ENCODE peak calls at places on chromosomes 11 and 22, in four cellular contexts. One of them, this sample, is unnamed.

GRCh38 chr11:130650456-130651068 is 202.1 kb downstream of the ADAMTS15 start:
- DNase-seq in CMK: no peak
- DNase-seq in amniotic stem cell: no peak
- DNase-seq in AG10803: peak; percentile 43
- DNase-seq in this sample: peak; percentile 42

GRCh38 chr11:16223558-16223957 is 132.8 kb downstream of the SOX6 start:
- DNase-seq in CMK: no peak
- DNase-seq in amniotic stem cell: no peak
- DNase-seq in AG10803: no peak
- DNase-seq in this sample: no peak

GRCh38 chr11:104895619-104896018 is 2.6 kb downstream of the CASP12 start:
- DNase-seq in CMK: no peak
- DNase-seq in amniotic stem cell: no peak
- DNase-seq in AG10803: no peak
- DNase-seq in this sample: no peak

GRCh38 chr11:109521571-109522086 is 99.6 kb downstream of the C11orf87 start:
- DNase-seq in CMK: no peak
- DNase-seq in amniotic stem cell: no peak
- DNase-seq in AG10803: no peak
- DNase-seq in this sample: no peak

GRCh38 chr11:35930466-35930865 is 13.4 kb upstream of the LDLRAD3 start:
- DNase-seq in CMK: no peak
- DNase-seq in amniotic stem cell: no peak
- DNase-seq in AG10803: no peak
- DNase-seq in this sample: no peak

GRCh38 chr22:50102946-50103345 is 13.1 kb downstream of the MOV10L1 start:
- DNase-seq in CMK: no peak
- DNase-seq in amniotic stem cell: no peak
- DNase-seq in AG10803: no peak
- DNase-seq in this sample: no peak

GRCh38 chr11:106585061-106585460 is 433.2 kb downstream of the GUCY1A2 start:
- DNase-seq in CMK: no peak
- DNase-seq in amniotic stem cell: no peak
- DNase-seq in AG10803: peak; percentile 54
- DNase-seq in this sample: peak; percentile 49

GRCh38 chr11:31903225-31904074 is 92.3 kb upstream of the PAX6 start:
- DNase-seq in CMK: no peak
- DNase-seq in amniotic stem cell: no peak
- DNase-seq in AG10803: no peak
- DNase-seq in this sample: peak; percentile 26

GRCh38 chr11:113587318-113587739 is 112.1 kb upstream of the DRD2 start:
- DNase-seq in CMK: no peak
- DNase-seq in amniotic stem cell: no peak
- DNase-seq in AG10803: peak; percentile 16
- DNase-seq in this sample: peak; percentile 64

GRCh38 chr11:75142714-75143419 is 8.0 kb upstream of the SLCO2B1 start:
- DNase-seq in CMK: peak; percentile 88
- DNase-seq in amniotic stem cell: peak; percentile 75
- DNase-seq in AG10803: peak; percentile 93
- DNase-seq in this sample: peak; percentile 98

GRCh38 chr11:60528934-60529333 is 13.7 kb downstream of the MS4A13 start:
- DNase-seq in CMK: no peak
- DNase-seq in amniotic stem cell: no peak
- DNase-seq in AG10803: no peak
- DNase-seq in this sample: no peak

GRCh38 chr11:69242583-69242940 is 51.4 kb upstream of the MYEOV start:
- DNase-seq in CMK: no peak
- DNase-seq in amniotic stem cell: no peak
- DNase-seq in AG10803: no peak
- DNase-seq in this sample: no peak

GRCh38 chr11:123065634-123066033 is 3.7 kb upstream of the HSPA8 start:
- DNase-seq in CMK: no peak
- DNase-seq in amniotic stem cell: no peak
- DNase-seq in AG10803: peak; percentile 58
- DNase-seq in this sample: no peak

GRCh38 chr22:19002684-19003038 is 66.6 kb upstream of the PRODH start:
- DNase-seq in CMK: no peak
- DNase-seq in amniotic stem cell: no peak
- DNase-seq in AG10803: no peak
- DNase-seq in this sample: no peak

GRCh38 chr22:33024626-33025025 is 33.6 kb downstream of the SYN3 start:
- DNase-seq in CMK: no peak
- DNase-seq in amniotic stem cell: no peak
- DNase-seq in AG10803: no peak
- DNase-seq in this sample: no peak

GRCh38 chr22:19668748-19669147 is 45.6 kb upstream of the SEPTIN5 start:
- DNase-seq in CMK: no peak
- DNase-seq in amniotic stem cell: no peak
- DNase-seq in AG10803: no peak
- DNase-seq in this sample: no peak

GRCh38 chr11:46457659-46458058 is 66.1 kb upstream of the CHRM4 start:
- DNase-seq in CMK: no peak
- DNase-seq in amniotic stem cell: no peak
- DNase-seq in AG10803: no peak
- DNase-seq in this sample: no peak

GRCh38 chr11:117201906-117202305 is 2.7 kb downstream of the TAGLN start:
- DNase-seq in CMK: no peak
- DNase-seq in amniotic stem cell: no peak
- DNase-seq in AG10803: no peak
- DNase-seq in this sample: no peak

GRCh38 chr11:114026355-114026754 is 33.2 kb upstream of the ZBTB16 start:
- DNase-seq in CMK: peak; percentile 48
- DNase-seq in amniotic stem cell: no peak
- DNase-seq in AG10803: no peak
- DNase-seq in this sample: no peak

GRCh38 chr22:30668306-30668655 is 606 bp upstream of the DUSP18 start:
- DNase-seq in CMK: no peak
- DNase-seq in amniotic stem cell: no peak
- DNase-seq in AG10803: no peak
- DNase-seq in this sample: no peak

GRCh38 chr11:28835790-28836189 is 727.6 kb downstream of the METTL15 start:
- DNase-seq in CMK: no peak
- DNase-seq in amniotic stem cell: no peak
- DNase-seq in AG10803: peak; percentile 75
- DNase-seq in this sample: no peak

GRCh38 chr11:63917685-63918523 is 940 bp upstream of the RCOR2 start:
- DNase-seq in CMK: peak; percentile 64
- DNase-seq in amniotic stem cell: no peak
- DNase-seq in AG10803: peak; percentile 51
- DNase-seq in this sample: peak; percentile 60

GRCh38 chr11:15580056-15580774 is 465.5 kb downstream of the INSC start:
- DNase-seq in CMK: peak; percentile 8
- DNase-seq in amniotic stem cell: no peak
- DNase-seq in AG10803: no peak
- DNase-seq in this sample: no peak

GRCh38 chr11:20369816-20370215 is 6.3 kb downstream of the HTATIP2 start:
- DNase-seq in CMK: no peak
- DNase-seq in amniotic stem cell: no peak
- DNase-seq in AG10803: no peak
- DNase-seq in this sample: no peak

GRCh38 chr22:39220897-39221850 is 23.6 kb downstream of the PDGFB start:
- DNase-seq in CMK: no peak
- DNase-seq in amniotic stem cell: no peak
- DNase-seq in AG10803: peak; percentile 74
- DNase-seq in this sample: peak; percentile 74

GRCh38 chr11:93498099-93499040 is 44.8 kb downstream of the SMCO4 start:
- DNase-seq in CMK: no peak
- DNase-seq in amniotic stem cell: no peak
- DNase-seq in AG10803: peak; percentile 47
- DNase-seq in this sample: peak; percentile 29

GRCh38 chr22:23831261-23831660 is 7.5 kb downstream of the DERL3 start:
- DNase-seq in CMK: no peak
- DNase-seq in amniotic stem cell: no peak
- DNase-seq in AG10803: no peak
- DNase-seq in this sample: no peak

GRCh38 chr11:64661146-64661545 is 61.9 kb downstream of the NRXN2 start:
- DNase-seq in CMK: no peak
- DNase-seq in amniotic stem cell: no peak
- DNase-seq in AG10803: peak; percentile 93
- DNase-seq in this sample: peak; percentile 69

GRCh38 chr11:123431619-123432018 is 1.6 kb downstream of the GRAMD1B start:
- DNase-seq in CMK: no peak
- DNase-seq in amniotic stem cell: no peak
- DNase-seq in AG10803: no peak
- DNase-seq in this sample: no peak

GRCh38 chr11:116148056-116148455 is 624.7 kb downstream of the BUD13 start:
- DNase-seq in CMK: no peak
- DNase-seq in amniotic stem cell: no peak
- DNase-seq in AG10803: no peak
- DNase-seq in this sample: no peak

GRCh38 chr11:77259681-77260080 is 41.8 kb downstream of the GDPD4 start:
- DNase-seq in CMK: no peak
- DNase-seq in amniotic stem cell: no peak
- DNase-seq in AG10803: peak; percentile 27
- DNase-seq in this sample: no peak

GRCh38 chr11:1091332-1092083 is 16.8 kb downstream of the MUC2 start:
- DNase-seq in CMK: no peak
- DNase-seq in amniotic stem cell: no peak
- DNase-seq in AG10803: no peak
- DNase-seq in this sample: no peak

GRCh38 chr11:13939952-13940610 is 22.4 kb upstream of the SPON1 start:
- DNase-seq in CMK: no peak
- DNase-seq in amniotic stem cell: no peak
- DNase-seq in AG10803: peak; percentile 38
- DNase-seq in this sample: peak; percentile 71